ENCODE peak calls at places on chromosomes 7 and 10, in four cellular contexts. P is uterus, V is tibial artery, R is cardiac muscle cell. W is an unnamed sample. For H3K4me1, the result is how much of the 10 kb centered on the place peaks cover.

GRCh38 chr10:660980-661890 is 28.2 kb downstream of the DIP2C start:
- DNase-seq in P (no peak), V (peak), R (no peak), W (no peak)

GRCh38 chr10:58512470-58513188 is at the start of gene BICC1:
- DNase-seq in P (peak), V (peak), R (peak), W (peak)

GRCh38 chr7:102856036-102856435 is 56.8 kb upstream of the LRRC17 start:
- DNase-seq in P (no peak), V (no peak), R (no peak), W (no peak)

GRCh38 chr10:31059323-31059722 is 27.7 kb upstream of the ZNF438 start:
- DNase-seq in P (no peak), V (no peak), R (peak), W (no peak)

GRCh38 chr10:13271552-13272163 is 28.2 kb downstream of the PHYH start:
- DNase-seq in P (peak), V (peak), R (peak), W (peak)

GRCh38 chr10:58473966-58474365 is 38.7 kb upstream of the BICC1 start:
- DNase-seq in P (no peak), V (no peak), R (peak), W (no peak)

GRCh38 chr10:100008708-100009282 is 952 bp downstream of the DNMBP start:
- DNase-seq in P (no peak), V (no peak), R (no peak), W (no peak)

GRCh38 chr7:15684036-15684815 is 2.3 kb downstream of the MEOX2 start:
- DNase-seq in P (no peak), V (no peak), R (no peak), W (no peak)

GRCh38 chr7:22726345-22726848 is 603 bp upstream of the IL6 start:
- DNase-seq in P (peak), V (no peak), R (peak), W (no peak)

GRCh38 chr7:158955146-158955870 is 99.0 kb downstream of the DYNC2I1 start:
- DNase-seq in P (no peak), V (no peak), R (no peak), W (no peak)

GRCh38 chr10:659710-660141 is 29.7 kb downstream of the DIP2C start:
- DNase-seq in P (no peak), V (peak), R (peak), W (no peak)

GRCh38 chr7:147196476-147196875 is 1079.9 kb downstream of the CNTNAP2 start:
- DNase-seq in P (no peak), V (no peak), R (no peak), W (no peak)

DNA sequence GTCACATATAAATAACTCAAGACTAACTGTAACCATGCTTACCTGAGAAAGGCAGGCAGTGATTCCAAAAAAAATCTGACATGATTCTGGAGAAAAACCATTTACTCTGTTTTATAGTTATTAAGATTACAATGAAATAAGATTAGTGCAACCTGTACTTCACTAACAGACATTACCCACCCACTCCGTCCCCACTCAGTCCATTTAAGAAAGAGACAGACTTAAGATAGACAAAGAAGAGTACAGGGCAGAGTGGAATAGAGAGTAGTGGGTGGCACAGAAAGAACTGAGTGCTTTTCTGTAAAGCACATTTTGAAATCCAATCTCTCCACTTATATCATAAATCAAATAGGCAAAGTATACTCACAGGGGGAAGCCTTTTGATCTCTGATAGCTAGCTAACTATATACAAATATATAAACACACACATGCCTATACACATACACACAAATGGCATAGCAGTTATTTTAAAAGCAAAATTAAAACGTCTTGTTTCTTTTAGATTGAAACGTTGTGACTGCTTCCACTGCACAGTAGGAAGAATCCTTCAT is 11.9 kb downstream of the PAXIP1 start:
- DNase-seq in P (no peak), V (no peak), R (no peak), W (no peak)
- H3K4me1 ChIP-seq in P (under half), V (under half), R (under half), W (under half)

GRCh38 chr10:14583252-14583651 is 191.4 kb downstream of the FAM107B start:
- DNase-seq in P (no peak), V (no peak), R (no peak), W (no peak)
- H3K27ac ChIP-seq in P (no peak), V (no peak), R (no peak), W (no peak)

GRCh38 chr7:131919920-131920709 is 363.7 kb upstream of the PODXL start:
- DNase-seq in P (no peak), V (no peak), R (no peak), W (no peak)

GRCh38 chr7:131924857-131925256 is 368.4 kb upstream of the PODXL start:
- DNase-seq in P (no peak), V (no peak), R (no peak), W (no peak)

DNA sequence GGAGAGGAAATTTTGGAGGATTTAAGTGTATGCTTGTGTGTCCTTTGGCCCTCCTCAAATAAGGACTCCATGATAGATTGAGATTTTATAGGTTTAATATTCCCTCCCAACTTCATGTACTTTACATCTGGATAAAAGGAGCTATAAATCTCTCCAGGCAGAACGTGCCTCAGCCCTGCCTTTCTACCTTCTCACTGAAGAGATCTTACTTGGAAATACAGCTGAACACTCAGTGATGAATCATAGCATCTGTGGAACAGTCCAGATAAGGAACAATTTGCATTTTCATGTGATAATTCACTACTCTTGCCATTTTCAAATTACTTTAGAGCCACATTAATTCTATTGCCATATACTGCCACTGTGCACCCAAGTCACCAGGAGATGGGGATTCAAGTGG is 364.6 kb upstream of the PODXL start:
- DNase-seq in P (no peak), V (no peak), R (peak), W (no peak)
- H3K4me1 ChIP-seq in P (under half), V (under half), R (under half), W (under half)

GRCh38 chr10:6494934-6495592 is 85.0 kb downstream of the PRKCQ start:
- DNase-seq in P (no peak), V (no peak), R (no peak), W (no peak)
- H3K27ac ChIP-seq in P (no peak), V (no peak), R (no peak), W (no peak)

GRCh38 chr7:99106411-99106810 is 37.5 kb downstream of the SMURF1 start:
- DNase-seq in P (no peak), V (no peak), R (no peak), W (no peak)

GRCh38 chr7:99108615-99109014 is 35.3 kb downstream of the SMURF1 start:
- DNase-seq in P (no peak), V (no peak), R (no peak), W (no peak)

GRCh38 chr7:99105756-99106155 is 38.2 kb downstream of the SMURF1 start:
- DNase-seq in P (no peak), V (no peak), R (no peak), W (no peak)

GRCh38 chr7:99104631-99105030 is 39.3 kb downstream of the SMURF1 start:
- DNase-seq in P (no peak), V (no peak), R (no peak), W (no peak)

DNA sequence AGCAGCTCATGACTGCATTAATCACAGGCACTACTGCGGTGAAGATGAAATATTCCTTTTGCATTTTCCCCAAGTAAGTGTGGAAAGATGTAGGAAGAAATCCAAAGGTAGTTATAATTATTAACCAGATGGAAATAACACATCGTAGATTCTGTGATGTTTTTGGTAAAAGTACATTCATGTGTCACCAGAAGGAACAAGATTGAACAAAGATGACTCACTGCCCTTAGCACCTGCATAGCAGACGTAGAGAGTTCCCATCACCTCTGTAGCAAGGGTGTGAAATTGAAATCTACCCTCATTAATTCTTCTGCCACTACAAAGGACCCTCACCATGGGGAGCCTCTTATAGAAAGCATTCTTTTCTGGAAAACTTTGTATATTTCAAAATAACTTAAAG is 37.0 kb downstream of the SMURF1 start:
- DNase-seq in P (no peak), V (no peak), R (no peak), W (no peak)
- H3K4me1 ChIP-seq in P (under half), V (half or more), R (under half), W (half or more)

GRCh38 chr10:77305650-77306632 is 331.7 kb downstream of the KCNMA1 start:
- DNase-seq in P (no peak), V (no peak), R (peak), W (no peak)

GRCh38 chr10:77310288-77310687 is 327.3 kb downstream of the KCNMA1 start:
- DNase-seq in P (no peak), V (no peak), R (no peak), W (no peak)

GRCh38 chr10:77309103-77310013 is 328.2 kb downstream of the KCNMA1 start:
- DNase-seq in P (peak), V (no peak), R (no peak), W (no peak)

GRCh38 chr10:77306666-77307065 is 330.9 kb downstream of the KCNMA1 start:
- DNase-seq in P (no peak), V (no peak), R (no peak), W (no peak)

GRCh38 chr10:77308084-77308732 is 329.4 kb downstream of the KCNMA1 start:
- DNase-seq in P (peak), V (no peak), R (no peak), W (no peak)
- H3K27ac ChIP-seq in P (no peak), V (no peak), R (no peak), W (no peak)

GRCh38 chr10:50379652-50380051 is 128.3 kb upstream of the ASAH2 start:
- DNase-seq in P (no peak), V (no peak), R (no peak), W (no peak)

GRCh38 chr10:50384839-50385238 is 133.5 kb upstream of the ASAH2 start:
- DNase-seq in P (no peak), V (no peak), R (no peak), W (no peak)

GRCh38 chr10:50382576-50383023 is 131.3 kb upstream of the ASAH2 start:
- DNase-seq in P (no peak), V (no peak), R (no peak), W (no peak)

GRCh38 chr10:50384238-50384637 is 132.9 kb upstream of the ASAH2 start:
- DNase-seq in P (no peak), V (no peak), R (no peak), W (no peak)

GRCh38 chr10:50381637-50382036 is 130.3 kb upstream of the ASAH2 start:
- DNase-seq in P (no peak), V (no peak), R (peak), W (no peak)
- H3K4me1 ChIP-seq in P (under half), V (under half), R (under half), W (half or more)

GRCh38 chr7:112081778-112082177 is 124.4 kb downstream of the DOCK4 start:
- DNase-seq in P (no peak), V (peak), R (no peak), W (no peak)
- H3K27ac ChIP-seq in P (no peak), V (no peak), R (no peak), W (peak)

DNA sequence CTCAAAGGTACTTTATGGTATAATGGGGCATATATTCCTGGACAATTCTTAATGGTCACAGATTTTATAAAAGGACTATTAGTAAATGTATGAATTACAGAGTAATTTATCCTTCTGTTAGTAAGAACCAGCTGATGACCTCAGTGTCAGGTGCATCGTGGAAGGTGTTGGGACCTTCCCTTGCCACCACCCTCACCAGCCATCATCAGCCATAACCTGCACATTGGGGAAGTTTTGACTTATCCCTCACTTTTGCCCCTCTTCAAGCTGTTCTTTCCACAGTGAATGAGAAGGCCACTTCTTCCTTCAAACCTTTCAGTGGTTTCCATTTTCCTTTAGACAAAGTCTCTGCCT is 52.2 kb downstream of the FIGNL1 start:
- DNase-seq in P (no peak), V (no peak), R (no peak), W (no peak)
- H3K4me1 ChIP-seq in P (under half), V (under half), R (under half), W (under half)

GRCh38 chr7:131224996-131225395 is 102.7 kb upstream of the MKLN1 start:
- DNase-seq in P (no peak), V (no peak), R (no peak), W (no peak)
- H3K27ac ChIP-seq in P (peak), V (peak), R (no peak), W (peak)